ENCODE peak calls at places on chromosomes 13 and 19, in eight cellular contexts. One of them, this sample, is unnamed.

GRCh38 chr13:64305246-64305645 is 2889.6 kb upstream of the PCDH20 start:
- DNase-seq in Panc1: no peak
- DNase-seq in EL: peak; percentile 17
- DNase-seq in OCI-LY7: no peak
- DNase-seq in HT1080: no peak
- DNase-seq in hypothalamus: no peak
- DNase-seq in PC-3: peak; percentile 44
- DNase-seq in astrocyte: peak; percentile 64
- DNase-seq in this sample: peak; percentile 9

GRCh38 chr13:48159436-48160225 is 64.7 kb upstream of the MED4 start:
- DNase-seq in Panc1: no peak
- DNase-seq in EL: peak; percentile 30
- DNase-seq in OCI-LY7: no peak
- DNase-seq in HT1080: peak; percentile 64
- DNase-seq in hypothalamus: no peak
- DNase-seq in PC-3: no peak
- DNase-seq in astrocyte: peak; percentile 26
- DNase-seq in this sample: peak; percentile 56

GRCh38 chr13:30601836-30602235 is 15.9 kb upstream of the USPL1 start:
- DNase-seq in Panc1: no peak
- DNase-seq in EL: no peak
- DNase-seq in OCI-LY7: no peak
- DNase-seq in HT1080: no peak
- DNase-seq in hypothalamus: no peak
- DNase-seq in PC-3: no peak
- DNase-seq in astrocyte: no peak
- DNase-seq in this sample: no peak

GRCh38 chr13:103203750-103204330 is 137.6 kb upstream of the SLC10A2 start:
- DNase-seq in Panc1: no peak
- DNase-seq in EL: no peak
- DNase-seq in OCI-LY7: no peak
- DNase-seq in HT1080: no peak
- DNase-seq in hypothalamus: no peak
- DNase-seq in PC-3: no peak
- DNase-seq in astrocyte: no peak
- DNase-seq in this sample: no peak

GRCh38 chr13:85661639-85662038 is 137.6 kb downstream of the SLITRK6 start:
- DNase-seq in Panc1: no peak
- DNase-seq in EL: no peak
- DNase-seq in OCI-LY7: no peak
- DNase-seq in HT1080: no peak
- DNase-seq in hypothalamus: no peak
- DNase-seq in PC-3: no peak
- DNase-seq in astrocyte: no peak
- DNase-seq in this sample: no peak

GRCh38 chr13:24709186-24709913 is 29.1 kb downstream of the ATP12A start:
- DNase-seq in Panc1: no peak
- DNase-seq in EL: no peak
- DNase-seq in OCI-LY7: no peak
- DNase-seq in HT1080: no peak
- DNase-seq in hypothalamus: no peak
- DNase-seq in PC-3: no peak
- DNase-seq in astrocyte: no peak
- DNase-seq in this sample: no peak

GRCh38 chr13:21033866-21034601 is 27.4 kb downstream of the LATS2 start:
- DNase-seq in Panc1: no peak
- DNase-seq in EL: peak; percentile 75
- DNase-seq in OCI-LY7: no peak
- DNase-seq in HT1080: peak; percentile 66
- DNase-seq in hypothalamus: no peak
- DNase-seq in PC-3: peak; percentile 96
- DNase-seq in astrocyte: peak; percentile 72
- DNase-seq in this sample: peak; percentile 93

GRCh38 chr19:6041071-6041470 is 63.1 kb upstream of the RANBP3 start:
- DNase-seq in Panc1: no peak
- DNase-seq in EL: no peak
- DNase-seq in OCI-LY7: no peak
- DNase-seq in HT1080: no peak
- DNase-seq in hypothalamus: no peak
- DNase-seq in PC-3: no peak
- DNase-seq in astrocyte: no peak
- DNase-seq in this sample: no peak

GRCh38 chr13:109706015-109706715 is 80.2 kb downstream of the IRS2 start:
- DNase-seq in Panc1: no peak
- DNase-seq in EL: no peak
- DNase-seq in OCI-LY7: no peak
- DNase-seq in HT1080: no peak
- DNase-seq in hypothalamus: no peak
- DNase-seq in PC-3: no peak
- DNase-seq in astrocyte: no peak
- DNase-seq in this sample: no peak

GRCh38 chr19:29767039-29767735 is 44.6 kb upstream of the CCNE1 start:
- DNase-seq in Panc1: no peak
- DNase-seq in EL: no peak
- DNase-seq in OCI-LY7: no peak
- DNase-seq in HT1080: no peak
- DNase-seq in hypothalamus: no peak
- DNase-seq in PC-3: no peak
- DNase-seq in astrocyte: no peak
- DNase-seq in this sample: no peak

GRCh38 chr19:33438016-33438671 is 64.6 kb downstream of the CEBPG start:
- DNase-seq in Panc1: no peak
- DNase-seq in EL: peak; percentile 7
- DNase-seq in OCI-LY7: no peak
- DNase-seq in HT1080: no peak
- DNase-seq in hypothalamus: peak; percentile 37
- DNase-seq in PC-3: peak; percentile 1
- DNase-seq in astrocyte: peak; percentile 13
- DNase-seq in this sample: peak; percentile 52

This sample was measured in M059J.